ENCODE peak calls at places on chromosomes 11 and 22, in five cellular contexts. S is fibroblast of the aortic adventitia; G is activated effector memory CD4-positive, alpha-beta T cell treated with anti-CD3 and anti-CD28 coated beads, Interleukin-2, amount 50 U/mL, for 16 hours; Z is OCI-LY7; X is body of pancreas. Q is an unnamed sample.

GRCh38 chr11:70483940-70484339 is 85.6 kb downstream of the CTTN start:
- DNase-seq in S (no peak), G (no peak), Z (no peak), X (no peak), Q (no peak)

GRCh38 chr22:45880091-45880651 is 96.8 kb downstream of the WNT7B start:
- DNase-seq in S (no peak), G (peak), Z (no peak), X (no peak), Q (peak)

GRCh38 chr11:112822478-112823274 is 138.5 kb upstream of the NCAM1 start:
- DNase-seq in S (peak), G (no peak), Z (no peak), X (no peak), Q (no peak)

GRCh38 chr11:12164061-12165014 is 53.9 kb downstream of the MICAL2 start:
- DNase-seq in S (peak), G (no peak), Z (no peak), X (no peak), Q (peak)

GRCh38 chr22:38850941-38851849 is 7.4 kb upstream of the NPTXR start:
- DNase-seq in S (peak), G (no peak), Z (no peak), X (no peak), Q (no peak)

GRCh38 chr11:124108158-124108557 is 7.1 kb upstream of the VWA5A start:
- DNase-seq in S (peak), G (no peak), Z (peak), X (peak), Q (no peak)

GRCh38 chr22:26713823-26714449 is 56.5 kb downstream of the MIAT start:
- DNase-seq in S (peak), G (no peak), Z (no peak), X (no peak), Q (no peak)

GRCh38 chr22:38184788-38185187 is 3.2 kb upstream of the PLA2G6 start:
- DNase-seq in S (no peak), G (no peak), Z (no peak), X (no peak), Q (no peak)

Q was measured in sigmoid colon.